ENCODE peak calls at places on chromosomes 7 and 10, in seven cellular contexts. V is esophagus squamous epithelium; W is progenitor cell of endocrine pancreas; A is fibroblast of lung; I is ovary; R is activated T-cell treated with anti-CD3 and anti-CD28 coated beads, Interleukin-2, amount 50 U/mL, for 72 hours; O is HL-60. Z is an unnamed sample.

GRCh38 chr7:50614721-50615518 is 49.7 kb upstream of the DDC start:
- DNase-seq in V (no peak), W (no peak), A (no peak), I (no peak), R (no peak), O (no peak), Z (no peak)

GRCh38 chr7:146126767-146127509 is 10.3 kb downstream of the CNTNAP2 start:
- DNase-seq in V (no peak), W (no peak), A (no peak), I (no peak), R (no peak), O (no peak), Z (no peak)

GRCh38 chr7:101166909-101167644 is 1.7 kb upstream of the VGF start:
- DNase-seq in V (no peak), W (no peak), A (no peak), I (no peak), R (no peak), O (no peak), Z (no peak)

GRCh38 chr7:54811016-54811924 is 52.3 kb upstream of the SEC61G start:
- DNase-seq in V (no peak), W (no peak), A (peak), I (no peak), R (no peak), O (no peak), Z (no peak)

GRCh38 chr7:155988421-155988820 is 176.2 kb upstream of the SHH start:
- DNase-seq in V (no peak), W (no peak), A (no peak), I (no peak), R (no peak), O (no peak), Z (no peak)

GRCh38 chr7:17304926-17305325 is 6.5 kb downstream of the AHR start:
- DNase-seq in V (no peak), W (no peak), A (peak), I (no peak), R (peak), O (no peak), Z (no peak)

GRCh38 chr7:127799535-127800305 is 147.7 kb downstream of the SND1 start:
- DNase-seq in V (no peak), W (no peak), A (no peak), I (no peak), R (no peak), O (no peak), Z (no peak)

GRCh38 chr7:883029-884021 is 7.0 kb downstream of the GET4 start:
- DNase-seq in V (no peak), W (no peak), A (no peak), I (peak), R (no peak), O (no peak), Z (no peak)

GRCh38 chr10:70575874-70576802 is 26.4 kb downstream of the PRF1 start:
- DNase-seq in V (no peak), W (no peak), A (peak), I (no peak), R (peak), O (peak), Z (peak)

GRCh38 chr10:107081644-107082043 is 82.9 kb downstream of the SORCS1 start:
- DNase-seq in V (no peak), W (no peak), A (no peak), I (no peak), R (no peak), O (no peak), Z (no peak)

GRCh38 chr10:62422068-62422590 is 48.0 kb downstream of the ZNF365 start:
- DNase-seq in V (no peak), W (no peak), A (peak), I (no peak), R (no peak), O (no peak), Z (no peak)

GRCh38 chr10:60570272-60570865 is 180.7 kb upstream of the ANK3 start:
- DNase-seq in V (no peak), W (no peak), A (no peak), I (no peak), R (no peak), O (no peak), Z (no peak)

GRCh38 chr7:111762799-111763198 is 200.5 kb upstream of the IMMP2L start:
- DNase-seq in V (no peak), W (no peak), A (no peak), I (no peak), R (no peak), O (no peak), Z (no peak)

GRCh38 chr10:125158528-125159485 is 1.6 kb downstream of the CTBP2 start:
- DNase-seq in V (no peak), W (no peak), A (peak), I (peak), R (no peak), O (no peak), Z (peak)

GRCh38 chr10:103512591-103513382 is 19.3 kb downstream of the NEURL1 start:
- DNase-seq in V (no peak), W (no peak), A (no peak), I (no peak), R (no peak), O (no peak), Z (no peak)

GRCh38 chr10:112535432-112536038 is 88.5 kb downstream of the VTI1A start:
- DNase-seq in V (no peak), W (no peak), A (peak), I (no peak), R (no peak), O (no peak), Z (no peak)

GRCh38 chr10:9792181-9792580 is 1225.5 kb upstream of the CELF2 start:
- DNase-seq in V (no peak), W (no peak), A (no peak), I (no peak), R (no peak), O (no peak), Z (no peak)

GRCh38 chr7:157718303-157719007 is 381.7 kb downstream of the DNAJB6 start:
- DNase-seq in V (no peak), W (no peak), A (no peak), I (no peak), R (no peak), O (no peak), Z (no peak)

GRCh38 chr10:77681839-77682238 is 44.2 kb upstream of the KCNMA1 start:
- DNase-seq in V (no peak), W (no peak), A (no peak), I (no peak), R (no peak), O (no peak), Z (no peak)